ENCODE peak calls at places on chromosomes 12 and 14, in four cellular contexts. G is HCT116, R is K562, T is HepG2. E is an unnamed sample. For H3K4me1, the result is how much of the 10 kb centered on the place peaks cover.

GRCh38 chr14:103502877-103503276 is 19.8 kb downstream of the CKB start:
- DNase-seq in G (no peak), R (no peak), T (no peak), E (no peak)

GRCh38 chr14:50801706-50802105 is 29.3 kb downstream of the NIN start:
- DNase-seq in G (no peak), T (no peak), R (no peak), E (no peak)

GRCh38 chr14:37246427-37246829 is 48.7 kb downstream of the MIPOL1 start:
- DNase-seq in T (peak), R (peak), G (peak), E (no peak)

GRCh38 chr14:101174522-101174838 is 271.0 kb upstream of the RTL1 start:
- DNase-seq in R (no peak), T (no peak), G (no peak), E (no peak)

GRCh38 chr14:86296173-86296572 is 766.2 kb downstream of the FLRT2 start:
- DNase-seq in R (no peak), G (no peak), T (no peak), E (no peak)

GRCh38 chr12:55641595-55641994 is 4.9 kb downstream of the OR10P1 start:
- DNase-seq in R (no peak), G (no peak), T (no peak), E (no peak)

GRCh38 chr12:32964981-32965585 is 68.5 kb upstream of the PKP2 start:
- DNase-seq in G (no peak), T (no peak), R (no peak), E (no peak)

GRCh38 chr12:18165422-18165871 is 75.5 kb upstream of the RERGL start:
- DNase-seq in G (no peak), T (no peak), R (no peak), E (no peak)

GRCh38 chr14:45065951-45066350 is 18.0 kb upstream of the PRPF39 start:
- DNase-seq in T (no peak), G (no peak), R (no peak), E (no peak)

GRCh38 chr12:3523728-3524127 is 32.7 kb downstream of the PRMT8 start:
- DNase-seq in R (no peak), G (no peak), T (peak), E (no peak)

GRCh38 chr14:89058707-89059106 is 234.3 kb downstream of the TTC8 start:
- DNase-seq in T (no peak), R (no peak), G (no peak), E (no peak)

GRCh38 chr14:33542338-33543290 is 408.3 kb downstream of the EGLN3 start:
- DNase-seq in T (no peak), G (no peak), R (no peak), E (no peak)

GRCh38 chr12:19757317-19757877 is 318.1 kb downstream of the AEBP2 start:
- DNase-seq in T (no peak), G (peak), R (no peak), E (peak)

GRCh38 chr14:35406811-35407630 is 2.5 kb upstream of the NFKBIA start:
- DNase-seq in G (peak), R (peak), T (peak), E (no peak)

GRCh38 chr12:101941306-101942000 is 64.1 kb downstream of the DRAM1 start:
- DNase-seq in G (no peak), T (no peak), R (no peak), E (no peak)

GRCh38 chr12:84976133-84976532 is 59.9 kb downstream of the TSPAN19 start:
- DNase-seq in G (no peak), T (no peak), R (no peak), E (no peak)

GRCh38 chr14:93965287-93965821 is 11.0 kb downstream of the ASB2 start:
- DNase-seq in G (no peak), T (peak), R (no peak), E (no peak)

DNA sequence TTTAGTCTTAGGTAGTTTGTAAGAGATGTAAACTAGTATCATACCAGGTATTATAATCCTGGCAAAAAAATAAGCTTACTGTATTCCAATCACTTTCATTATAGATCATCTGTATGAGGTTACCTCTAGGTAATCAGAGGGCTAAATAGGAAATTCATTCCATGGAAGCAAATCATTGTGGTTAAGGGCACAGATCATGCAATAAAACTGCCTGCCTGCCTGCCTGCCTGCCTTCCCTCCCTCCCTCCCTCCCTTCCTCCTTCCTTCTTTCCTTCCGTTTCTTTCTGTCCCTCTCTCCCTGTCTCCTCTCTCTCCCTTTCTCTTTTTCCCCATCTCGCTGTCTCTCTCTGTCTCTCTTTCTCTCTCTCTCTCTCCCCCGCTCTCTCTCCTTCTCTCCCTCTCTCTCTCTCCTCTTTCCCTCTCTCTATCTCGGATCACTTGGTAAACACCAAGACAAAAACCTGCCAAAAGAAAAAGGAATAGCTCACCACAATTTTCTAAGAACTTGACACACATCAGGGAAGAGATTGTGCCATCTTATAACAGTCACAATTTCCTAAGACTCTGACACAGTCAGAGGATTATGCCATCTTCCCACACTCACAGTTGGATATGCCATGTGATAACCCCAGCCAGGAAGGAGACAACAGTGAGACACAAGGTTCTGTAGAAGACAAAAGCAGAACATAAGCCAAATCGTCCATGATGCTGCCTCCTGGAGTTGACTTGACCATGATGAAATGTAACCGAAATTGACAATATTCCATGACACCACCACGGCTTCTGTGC is 3.0 kb upstream of the CLEC9A start:
- DNase-seq in R (no peak), T (no peak), G (no peak), E (no peak)
- TF ChIP-seq ZNF274 in R (no peak), T (no peak), G (no peak), E (no peak)

GRCh38 chr12:95116341-95116740 is 42.9 kb upstream of the NR2C1 start:
- DNase-seq in G (no peak), R (no peak), T (no peak), E (no peak)

GRCh38 chr12:95117178-95117599 is 43.8 kb upstream of the NR2C1 start:
- DNase-seq in G (peak), T (peak), R (peak), E (no peak)

GRCh38 chr12:95118138-95118787 is 44.8 kb upstream of the NR2C1 start:
- DNase-seq in T (peak), G (no peak), R (no peak), E (no peak)

GRCh38 chr12:95115641-95116040 is 42.2 kb upstream of the NR2C1 start:
- DNase-seq in R (no peak), G (no peak), T (no peak), E (no peak)

DNA sequence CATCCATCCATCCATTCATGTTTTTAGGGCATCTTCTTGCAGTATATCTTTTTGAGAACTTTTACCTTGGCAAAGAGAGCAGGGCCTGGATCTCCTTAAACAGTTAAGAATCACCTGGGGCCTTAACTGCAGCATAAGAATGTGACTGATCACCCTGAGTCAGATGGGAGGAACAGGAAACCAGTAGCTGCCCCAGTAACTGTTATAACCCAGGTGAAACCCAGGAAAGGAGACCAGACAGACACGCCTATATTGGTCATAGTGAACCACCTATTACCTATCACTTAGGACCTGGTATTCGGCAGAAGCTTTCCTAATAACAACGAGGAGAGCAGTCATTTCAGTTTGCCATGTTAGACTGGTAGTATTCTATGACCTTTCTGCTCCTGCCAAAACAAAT is 43.4 kb upstream of the NR2C1 start:
- DNase-seq in G (peak), R (no peak), T (no peak), E (no peak)
- H3K4me1 ChIP-seq in G (under half), R (under half), T (under half), E (under half)

DNA sequence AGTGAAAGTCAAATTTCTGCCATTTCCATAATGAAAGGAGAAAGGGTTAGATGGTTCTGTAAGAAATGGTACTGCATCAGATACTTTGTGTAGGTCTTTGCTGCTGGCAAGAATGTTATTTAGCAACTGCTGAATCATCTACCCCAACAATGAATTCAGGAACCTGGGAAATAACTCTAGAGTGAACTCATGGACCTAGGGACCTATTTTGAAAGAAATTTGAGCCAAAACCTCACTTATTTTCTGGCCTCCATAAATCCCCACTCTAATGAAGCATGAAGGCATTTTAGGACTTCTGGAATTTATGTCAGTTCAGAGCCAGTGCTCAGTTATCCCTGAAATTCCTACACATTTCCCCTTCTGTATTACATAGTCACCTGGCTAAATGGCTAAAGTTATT is 50.9 kb upstream of the CPNE8 start:
- DNase-seq in G (no peak), R (no peak), T (no peak), E (no peak)
- TF ChIP-seq YY1 in G (no peak), R (no peak), T (no peak), E (no peak)

DNA sequence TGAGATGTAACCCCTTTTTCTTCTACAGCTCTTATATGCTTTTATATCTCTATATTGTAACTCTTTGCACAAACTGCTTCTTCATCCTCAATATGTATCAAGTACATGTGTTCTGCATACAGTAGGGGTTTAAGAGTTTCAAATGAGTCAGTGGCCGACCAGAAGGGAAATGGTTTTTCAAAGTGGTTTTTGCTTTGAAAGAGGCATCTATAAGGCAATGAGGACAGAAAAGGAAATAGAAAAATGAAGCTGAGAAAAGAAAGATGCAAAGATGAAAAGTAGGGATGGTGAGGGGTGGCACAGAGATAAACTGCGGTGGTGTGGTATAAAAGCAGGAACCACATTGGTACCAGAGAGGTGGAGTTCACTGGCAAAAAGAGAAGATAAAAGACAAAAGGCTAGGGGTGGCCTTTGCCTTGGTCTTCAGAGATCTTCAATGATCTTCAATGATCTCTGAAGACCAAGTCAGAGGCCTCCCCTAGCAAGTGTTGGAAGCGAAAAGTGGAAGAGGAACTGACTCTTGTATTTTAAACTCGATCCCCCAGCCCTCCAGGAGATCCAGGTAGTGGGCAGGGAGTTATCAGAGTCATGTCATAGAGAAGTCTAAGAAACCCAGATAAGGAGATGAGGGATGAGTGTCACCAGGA is 143.9 kb upstream of the KRR1 start:
- DNase-seq in T (no peak), R (no peak), G (no peak), E (no peak)
- TF ChIP-seq ZNF274 in T (no peak), R (no peak), G (no peak), E (no peak)